ENCODE peak calls at places on chromosomes 7 and 10, in nine cellular contexts. D is dorsolateral prefrontal cortex; S is fibroblast of pulmonary artery; Y is OCI-LY7; E is lower lobe of right lung; V is A549; C is astrocyte; H is CD8-positive, alpha-beta T cell; F is cardiac fibroblast. R is an unnamed sample.

GRCh38 chr10:29533696-29534285 is 101.0 kb downstream of the SVIL start:
- DNase-seq in D (no peak), S (no peak), Y (no peak), E (no peak), V (no peak), C (peak; percentile 46), H (no peak), F (no peak), R (no peak)

GRCh38 chr7:124152859-124153692 is 120.2 kb upstream of the TMEM229A start:
- DNase-seq in D (peak; percentile 4), S (peak; percentile 57), Y (peak; percentile 9), E (no peak), V (peak; percentile 1), C (peak; percentile 23), H (no peak), F (peak; percentile 59), R (no peak)

GRCh38 chr7:106071356-106071998 is 40.6 kb downstream of the SYPL1 start:
- DNase-seq in D (no peak), S (peak; percentile 25), Y (peak; percentile 96), E (peak; percentile 62), V (no peak), C (no peak), H (peak; percentile 24), F (peak; percentile 25), R (peak; percentile 95)

GRCh38 chr10:13271552-13272163 is 28.2 kb downstream of the PHYH start:
- DNase-seq in D (no peak), S (peak; percentile 11), Y (peak; percentile 78), E (no peak), V (peak; percentile 53), C (no peak), H (peak; percentile 30), F (peak; percentile 16), R (peak; percentile 26)

GRCh38 chr10:49612513-49613159 is 1.2 kb upstream of the CHAT start:
- DNase-seq in D (no peak), S (no peak), Y (no peak), E (no peak), V (no peak), C (no peak), H (no peak), F (no peak), R (no peak)

GRCh38 chr10:32033171-32033570 is 23.1 kb downstream of the KIF5B start:
- DNase-seq in D (no peak), S (no peak), Y (no peak), E (no peak), V (no peak), C (no peak), H (no peak), F (no peak), R (no peak)

GRCh38 chr7:105916603-105917002 is 40.2 kb upstream of the ATXN7L1 start:
- DNase-seq in D (no peak), S (peak; percentile 40), Y (no peak), E (no peak), V (no peak), C (peak; percentile 36), H (no peak), F (peak; percentile 64), R (no peak)

GRCh38 chr10:52420656-52421055 is 106.6 kb downstream of the DKK1 start:
- DNase-seq in D (no peak), S (peak; percentile 40), Y (no peak), E (no peak), V (no peak), C (peak; percentile 68), H (no peak), F (peak; percentile 42), R (no peak)

GRCh38 chr10:69994262-69994661 is 58.4 kb upstream of the MACROH2A2 start:
- DNase-seq in D (no peak), S (peak; percentile 62), Y (peak; percentile 49), E (no peak), V (peak; percentile 82), C (peak; percentile 19), H (no peak), F (peak; percentile 58), R (no peak)

GRCh38 chr10:64206409-64206808 is 685.2 kb downstream of the REEP3 start:
- DNase-seq in D (no peak), S (no peak), Y (no peak), E (no peak), V (no peak), C (no peak), H (no peak), F (no peak), R (no peak)

GRCh38 chr7:155965010-155965409 is 152.7 kb upstream of the SHH start:
- DNase-seq in D (no peak), S (no peak), Y (no peak), E (no peak), V (no peak), C (peak; percentile 46), H (no peak), F (no peak), R (no peak)

GRCh38 chr10:122276611-122277205 is 5.6 kb downstream of the BTBD16 start:
- DNase-seq in D (no peak), S (peak; percentile 57), Y (no peak), E (no peak), V (peak; percentile 50), C (peak; percentile 43), H (no peak), F (peak; percentile 33), R (no peak)

GRCh38 chr10:43897765-43898419 is 249.2 kb upstream of the ZNF32 start:
- DNase-seq in D (no peak), S (no peak), Y (no peak), E (no peak), V (no peak), C (no peak), H (no peak), F (no peak), R (no peak)

GRCh38 chr10:30359373-30360206 is 10.5 kb upstream of the MTPAP start:
- DNase-seq in D (no peak), S (peak; percentile 60), Y (peak; percentile 71), E (peak; percentile 71), V (peak; percentile 67), C (no peak), H (peak; percentile 38), F (peak; percentile 60), R (peak; percentile 37)

GRCh38 chr10:56068473-56069263 is 292.4 kb downstream of the ZWINT start:
- DNase-seq in D (no peak), S (no peak), Y (no peak), E (peak; percentile 13), V (no peak), C (no peak), H (no peak), F (no peak), R (no peak)

GRCh38 chr10:56057860-56058259 is 303.2 kb downstream of the ZWINT start:
- DNase-seq in D (no peak), S (no peak), Y (no peak), E (no peak), V (no peak), C (no peak), H (no peak), F (no peak), R (no peak)

GRCh38 chr10:56068040-56068439 is 293.0 kb downstream of the ZWINT start:
- DNase-seq in D (no peak), S (no peak), Y (no peak), E (no peak), V (no peak), C (no peak), H (no peak), F (no peak), R (no peak)

GRCh38 chr10:56063642-56064041 is 297.4 kb downstream of the ZWINT start:
- DNase-seq in D (no peak), S (no peak), Y (no peak), E (no peak), V (no peak), C (no peak), H (no peak), F (no peak), R (no peak)
- H3K4me3 ChIP-seq in D (no peak overlapping the region), S (no peak overlapping the region), Y (no peak overlapping the region), E (no peak overlapping the region), V (no peak overlapping the region), C (no peak overlapping the region), H (no peak overlapping the region), F (no peak overlapping the region), R (no peak overlapping the region)

GRCh38 chr10:26534384-26534783 is 96.2 kb downstream of the APBB1IP start:
- DNase-seq in D (no peak), S (no peak), Y (no peak), E (no peak), V (no peak), C (no peak), H (no peak), F (no peak), R (no peak)
- TF ChIP-seq CTCF in D (no peak), S (no peak), Y (peak; percentile 69), E (no peak), V (peak; percentile 21), C (no peak), H (no peak), F (no peak), R (peak; percentile 25)

GRCh38 chr10:113362645-113363091 is 190.2 kb upstream of the HABP2 start:
- DNase-seq in D (no peak), S (no peak), Y (no peak), E (no peak), V (no peak), C (peak; percentile 19), H (no peak), F (peak; percentile 39), R (no peak)
- H3K4me3 ChIP-seq in D (no peak overlapping the region), S (no peak overlapping the region), Y (no peak overlapping the region), E (no peak overlapping the region), V (no peak overlapping the region), C (no peak overlapping the region), H (no peak overlapping the region), F (no peak overlapping the region), R (no peak overlapping the region)

GRCh38 chr7:742791-743190 is 15.7 kb upstream of the PRKAR1B start:
- DNase-seq in D (no peak), S (no peak), Y (no peak), E (no peak), V (no peak), C (no peak), H (no peak), F (no peak), R (no peak)

GRCh38 chr7:739455-739963 is 12.4 kb upstream of the PRKAR1B start:
- DNase-seq in D (no peak), S (no peak), Y (no peak), E (peak; percentile 30), V (no peak), C (no peak), H (no peak), F (no peak), R (no peak)

GRCh38 chr7:741850-742249 is 14.8 kb upstream of the PRKAR1B start:
- DNase-seq in D (no peak), S (no peak), Y (no peak), E (peak; percentile 37), V (no peak), C (no peak), H (no peak), F (no peak), R (no peak)

GRCh38 chr7:739964-740942 is 13.2 kb upstream of the PRKAR1B start:
- DNase-seq in D (no peak), S (no peak), Y (no peak), E (peak; percentile 43), V (no peak), C (no peak), H (no peak), F (no peak), R (no peak)

DNA sequence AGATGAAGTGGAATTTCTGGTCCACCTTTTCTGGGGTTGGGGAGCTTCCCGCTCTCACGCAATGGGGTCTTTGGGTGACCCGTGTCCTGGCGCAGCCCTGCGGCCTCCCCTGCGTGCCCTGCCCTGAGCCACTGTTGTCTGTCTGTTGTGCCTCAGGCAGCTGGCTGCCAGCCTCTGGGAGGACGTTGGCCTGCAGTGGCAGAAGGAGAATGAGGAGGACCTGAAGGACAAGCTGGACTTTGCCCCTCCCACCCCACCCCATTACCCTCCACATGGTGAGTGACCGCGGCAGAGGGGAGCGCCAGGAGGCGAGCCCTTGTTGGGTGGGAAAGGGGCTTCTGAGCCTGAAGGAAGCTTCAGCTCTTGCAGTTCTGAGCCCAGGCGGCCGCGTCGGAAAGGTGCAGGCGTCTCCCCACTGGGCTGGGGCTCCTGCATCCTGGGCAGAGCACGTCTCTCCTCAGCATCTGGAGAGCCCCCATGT is 14.2 kb upstream of the PRKAR1B start:
- DNase-seq in D (no peak), S (no peak), Y (no peak), E (peak; percentile 28), V (no peak), C (no peak), H (no peak), F (no peak), R (no peak)
- TF ChIP-seq CTCF in D (no peak), S (no peak), Y (no peak), E (no peak), V (no peak), C (no peak), H (no peak), F (no peak), R (no peak)

R was measured in GM12864.